ENCODE peak calls at places on chromosome 14, in five cellular contexts. One of them, this sample, is unnamed.

GRCh38 chr14:32669416-32669815 is 269.3 kb upstream of the NPAS3 start:
- DNase-seq in AML-193: no peak
- DNase-seq in Calu3: no peak
- DNase-seq in NCI-H510A treated with DMSO at 0.1 percent for 48 hours: no peak
- DNase-seq in uterus: no peak
- DNase-seq in this sample: no peak

GRCh38 chr14:74620497-74620921 is 8.5 kb upstream of the LTBP2 start:
- DNase-seq in AML-193: peak
- DNase-seq in Calu3: peak
- DNase-seq in NCI-H510A treated with DMSO at 0.1 percent for 48 hours: no peak
- DNase-seq in uterus: no peak
- DNase-seq in this sample: no peak

GRCh38 chr14:37901978-37902377 is 305.7 kb upstream of the SSTR1 start:
- DNase-seq in AML-193: no peak
- DNase-seq in Calu3: no peak
- DNase-seq in NCI-H510A treated with DMSO at 0.1 percent for 48 hours: no peak
- DNase-seq in uterus: no peak
- DNase-seq in this sample: peak

GRCh38 chr14:95319312-95320075 is at the start of gene CLMN:
- DNase-seq in AML-193: no peak
- DNase-seq in Calu3: peak
- DNase-seq in NCI-H510A treated with DMSO at 0.1 percent for 48 hours: no peak
- DNase-seq in uterus: peak
- DNase-seq in this sample: peak

GRCh38 chr14:101583709-101584048 is 22.4 kb downstream of the DIO3 start:
- DNase-seq in AML-193: no peak
- DNase-seq in Calu3: no peak
- DNase-seq in NCI-H510A treated with DMSO at 0.1 percent for 48 hours: no peak
- DNase-seq in uterus: no peak
- DNase-seq in this sample: no peak

GRCh38 chr14:105074601-105075053 is 9.4 kb upstream of the GPR132 start:
- DNase-seq in AML-193: no peak
- DNase-seq in Calu3: no peak
- DNase-seq in NCI-H510A treated with DMSO at 0.1 percent for 48 hours: peak
- DNase-seq in uterus: no peak
- DNase-seq in this sample: peak

GRCh38 chr14:64998455-64998931 is 11.8 kb downstream of the FNTB start:
- DNase-seq in AML-193: no peak
- DNase-seq in Calu3: no peak
- DNase-seq in NCI-H510A treated with DMSO at 0.1 percent for 48 hours: no peak
- DNase-seq in uterus: no peak
- DNase-seq in this sample: no peak

GRCh38 chr14:68594737-68595380 is 198.0 kb downstream of the ZFP36L1 start:
- DNase-seq in AML-193: no peak
- DNase-seq in Calu3: no peak
- DNase-seq in NCI-H510A treated with DMSO at 0.1 percent for 48 hours: no peak
- DNase-seq in uterus: no peak
- DNase-seq in this sample: no peak

GRCh38 chr14:76947078-76947837 is 81.2 kb downstream of the IRF2BPL start:
- DNase-seq in AML-193: peak
- DNase-seq in Calu3: peak
- DNase-seq in NCI-H510A treated with DMSO at 0.1 percent for 48 hours: peak
- DNase-seq in uterus: peak
- DNase-seq in this sample: peak

GRCh38 chr14:22265319-22266140 is 323.5 kb downstream of the DAD1 start:
- DNase-seq in AML-193: no peak
- DNase-seq in Calu3: peak
- DNase-seq in NCI-H510A treated with DMSO at 0.1 percent for 48 hours: no peak
- DNase-seq in uterus: no peak
- DNase-seq in this sample: no peak

GRCh38 chr14:25396128-25396527 is 346.2 kb upstream of the STXBP6 start:
- DNase-seq in AML-193: no peak
- DNase-seq in Calu3: no peak
- DNase-seq in NCI-H510A treated with DMSO at 0.1 percent for 48 hours: no peak
- DNase-seq in uterus: no peak
- DNase-seq in this sample: no peak

GRCh38 chr14:65041434-65041915 is 54.8 kb downstream of the FNTB start:
- DNase-seq in AML-193: no peak
- DNase-seq in Calu3: no peak
- DNase-seq in NCI-H510A treated with DMSO at 0.1 percent for 48 hours: no peak
- DNase-seq in uterus: no peak
- DNase-seq in this sample: no peak

GRCh38 chr14:71451501-71451900 is 480.7 kb upstream of the RGS6 start:
- DNase-seq in AML-193: no peak
- DNase-seq in Calu3: no peak
- DNase-seq in NCI-H510A treated with DMSO at 0.1 percent for 48 hours: no peak
- DNase-seq in uterus: no peak
- DNase-seq in this sample: no peak

GRCh38 chr14:100384819-100385813 is 62.0 kb downstream of the SLC25A47 start:
- DNase-seq in AML-193: peak
- DNase-seq in Calu3: no peak
- DNase-seq in NCI-H510A treated with DMSO at 0.1 percent for 48 hours: peak
- DNase-seq in uterus: no peak
- DNase-seq in this sample: no peak

GRCh38 chr14:89861630-89862029 is 92.9 kb downstream of the EFCAB11 start:
- DNase-seq in AML-193: no peak
- DNase-seq in Calu3: no peak
- DNase-seq in NCI-H510A treated with DMSO at 0.1 percent for 48 hours: no peak
- DNase-seq in uterus: no peak
- DNase-seq in this sample: no peak

GRCh38 chr14:22852940-22853767 is 16.8 kb downstream of the MMP14 start:
- DNase-seq in AML-193: peak
- DNase-seq in Calu3: peak
- DNase-seq in NCI-H510A treated with DMSO at 0.1 percent for 48 hours: no peak
- DNase-seq in uterus: peak
- DNase-seq in this sample: peak

GRCh38 chr14:74973003-74973614 is 17.7 kb upstream of the PGF start:
- DNase-seq in AML-193: no peak
- DNase-seq in Calu3: no peak
- DNase-seq in NCI-H510A treated with DMSO at 0.1 percent for 48 hours: no peak
- DNase-seq in uterus: peak
- DNase-seq in this sample: peak

GRCh38 chr14:101116065-101116464 is 212.5 kb upstream of the RTL1 start:
- DNase-seq in AML-193: no peak
- DNase-seq in Calu3: no peak
- DNase-seq in NCI-H510A treated with DMSO at 0.1 percent for 48 hours: no peak
- DNase-seq in uterus: no peak
- DNase-seq in this sample: no peak

GRCh38 chr14:24171422-24172260 is at the start of gene REC8:
- DNase-seq in AML-193: peak
- DNase-seq in Calu3: no peak
- DNase-seq in NCI-H510A treated with DMSO at 0.1 percent for 48 hours: peak
- DNase-seq in uterus: peak
- DNase-seq in this sample: peak

GRCh38 chr14:21068521-21069387 is 1.4 kb upstream of the ARHGEF40 start:
- DNase-seq in AML-193: peak
- DNase-seq in Calu3: peak
- DNase-seq in NCI-H510A treated with DMSO at 0.1 percent for 48 hours: peak
- DNase-seq in uterus: peak
- DNase-seq in this sample: peak

GRCh38 chr14:101878222-101879211 is 85.9 kb upstream of the DYNC1H1 start:
- DNase-seq in AML-193: no peak
- DNase-seq in Calu3: no peak
- DNase-seq in NCI-H510A treated with DMSO at 0.1 percent for 48 hours: no peak
- DNase-seq in uterus: no peak
- DNase-seq in this sample: no peak

GRCh38 chr14:74638066-74638465 is 26.0 kb upstream of the LTBP2 start:
- DNase-seq in AML-193: no peak
- DNase-seq in Calu3: no peak
- DNase-seq in NCI-H510A treated with DMSO at 0.1 percent for 48 hours: no peak
- DNase-seq in uterus: no peak
- DNase-seq in this sample: no peak

GRCh38 chr14:19878029-19878642 is 3.2 kb downstream of the OR4K2 start:
- DNase-seq in AML-193: peak
- DNase-seq in Calu3: no peak
- DNase-seq in NCI-H510A treated with DMSO at 0.1 percent for 48 hours: no peak
- DNase-seq in uterus: no peak
- DNase-seq in this sample: no peak

GRCh38 chr14:95300002-95300696 is 19.6 kb downstream of the CLMN start:
- DNase-seq in AML-193: no peak
- DNase-seq in Calu3: no peak
- DNase-seq in NCI-H510A treated with DMSO at 0.1 percent for 48 hours: peak
- DNase-seq in uterus: no peak
- DNase-seq in this sample: no peak

GRCh38 chr14:32339188-32339587 is 10.1 kb downstream of the AKAP6 start:
- DNase-seq in AML-193: no peak
- DNase-seq in Calu3: no peak
- DNase-seq in NCI-H510A treated with DMSO at 0.1 percent for 48 hours: no peak
- DNase-seq in uterus: no peak
- DNase-seq in this sample: no peak

GRCh38 chr14:28652782-28653181 is 113.8 kb upstream of the FOXG1 start:
- DNase-seq in AML-193: no peak
- DNase-seq in Calu3: no peak
- DNase-seq in NCI-H510A treated with DMSO at 0.1 percent for 48 hours: peak
- DNase-seq in uterus: no peak
- DNase-seq in this sample: no peak

GRCh38 chr14:104120281-104120741 is 18.1 kb upstream of the KIF26A start:
- DNase-seq in AML-193: no peak
- DNase-seq in Calu3: no peak
- DNase-seq in NCI-H510A treated with DMSO at 0.1 percent for 48 hours: no peak
- DNase-seq in uterus: no peak
- DNase-seq in this sample: no peak

GRCh38 chr14:21136024-21136423 is 19.8 kb downstream of the OR5AU1 start:
- DNase-seq in AML-193: peak
- DNase-seq in Calu3: no peak
- DNase-seq in NCI-H510A treated with DMSO at 0.1 percent for 48 hours: peak
- DNase-seq in uterus: no peak
- DNase-seq in this sample: no peak

GRCh38 chr14:103517172-103517566 is 5.5 kb downstream of the CKB start:
- DNase-seq in AML-193: no peak
- DNase-seq in Calu3: no peak
- DNase-seq in NCI-H510A treated with DMSO at 0.1 percent for 48 hours: no peak
- DNase-seq in uterus: no peak
- DNase-seq in this sample: no peak